ENCODE peak calls at places on chromosome 4, in ten cellular contexts. B is neural progenitor cell, M is endothelial cell of umbilical vein, I is GM12878, D is NT2/D1, X is mesendoderm, S is HCT116, Z is mammary epithelial cell, T is IMR-90, L is fibroblast of lung. H is an unnamed sample.
A peak's percentile ranks its signal among the peaks of the same experiment; 100 is the strongest.

GRCh38 chr4:112523008-112523440 is 7.0 kb upstream of the NEUROG2 start:
- DNase-seq in Z (peak; percentile 29), I (no peak), S (no peak), X (peak; percentile 82), L (peak; percentile 57), B (peak; percentile 85), T (peak; percentile 66), M (peak; percentile 49), D (no peak), H (no peak)

GRCh38 chr4:150769845-150770244 is 187.9 kb downstream of the MAB21L2 start:
- DNase-seq in B (no peak), T (no peak), X (no peak), Z (peak; percentile 30), M (no peak), I (no peak), L (peak; percentile 20), D (no peak), S (peak; percentile 66), H (no peak)

GRCh38 chr4:54498661-54499111 is 159.1 kb upstream of the KIT start:
- DNase-seq in X (peak; percentile 84), Z (peak; percentile 71), I (no peak), M (no peak), L (peak; percentile 55), B (peak; percentile 20), T (peak; percentile 31), S (no peak), D (peak; percentile 8), H (peak; percentile 62)

GRCh38 chr4:123743821-123744220 is 347.2 kb downstream of the SPRY1 start:
- DNase-seq in B (no peak), S (no peak), I (no peak), L (no peak), Z (no peak), M (no peak), T (no peak), X (no peak), D (no peak), H (no peak)

GRCh38 chr4:162406637-162407370 is 243.0 kb upstream of the FSTL5 start:
- DNase-seq in M (no peak), T (no peak), S (no peak), B (no peak), L (no peak), X (no peak), Z (no peak), D (no peak), I (no peak), H (no peak)

GRCh38 chr4:176187610-176188009 is 7.8 kb downstream of the SPATA4 start:
- DNase-seq in T (peak; percentile 66), L (peak; percentile 72), B (no peak), D (no peak), I (no peak), M (no peak), S (no peak), X (no peak), Z (peak; percentile 60), H (no peak)

GRCh38 chr4:77002721-77003120 is 53.2 kb downstream of the SEPTIN11 start:
- DNase-seq in L (no peak), I (no peak), S (no peak), B (no peak), T (no peak), Z (no peak), X (no peak), D (no peak), M (no peak), H (no peak)

GRCh38 chr4:17535906-17536305 is 20.9 kb downstream of the CLRN2 start:
- DNase-seq in S (peak; percentile 19), D (no peak), Z (no peak), X (peak; percentile 23), M (no peak), L (no peak), B (no peak), T (no peak), I (no peak), H (no peak)

GRCh38 chr4:112859456-112860184 is 189.8 kb upstream of the ANK2 start:
- DNase-seq in M (no peak), S (no peak), B (no peak), L (no peak), I (no peak), X (no peak), Z (no peak), T (no peak), D (no peak), H (peak; percentile 7)

GRCh38 chr4:118772149-118773081 is 63.5 kb downstream of the SEC24D start:
- DNase-seq in M (peak; percentile 55), I (no peak), B (peak; percentile 51), T (peak; percentile 70), L (peak; percentile 48), S (peak; percentile 34), D (peak; percentile 5), Z (peak; percentile 30), X (peak; percentile 54), H (peak; percentile 81)
- H3K4me3 ChIP-seq in M (no peak overlapping the region), I (no peak overlapping the region), B (no peak overlapping the region), T (no peak overlapping the region), L (no peak overlapping the region), S (no peak overlapping the region), D (no peak overlapping the region), Z (no peak overlapping the region), X (no peak overlapping the region), H (peak overlapping the region; percentile 17)

GRCh38 chr4:38684951-38685350 is 21.0 kb downstream of the KLF3 start:
- DNase-seq in D (no peak), L (no peak), S (no peak), Z (no peak), I (no peak), T (no peak), B (no peak), M (no peak), X (no peak), H (no peak)

GRCh38 chr4:38686682-38687081 is 22.7 kb downstream of the KLF3 start:
- DNase-seq in L (no peak), Z (no peak), I (no peak), T (no peak), B (no peak), D (no peak), M (no peak), S (no peak), X (no peak), H (peak; percentile 40)

GRCh38 chr4:38688676-38689355 is 24.8 kb downstream of the KLF3 start:
- DNase-seq in S (no peak), X (no peak), B (no peak), I (no peak), M (peak; percentile 79), D (no peak), T (no peak), Z (no peak), L (peak; percentile 36), H (no peak)

GRCh38 chr4:38684271-38684670 is 20.3 kb downstream of the KLF3 start:
- DNase-seq in D (no peak), I (no peak), T (no peak), X (no peak), Z (no peak), M (no peak), B (no peak), L (no peak), S (no peak), H (no peak)

DNA sequence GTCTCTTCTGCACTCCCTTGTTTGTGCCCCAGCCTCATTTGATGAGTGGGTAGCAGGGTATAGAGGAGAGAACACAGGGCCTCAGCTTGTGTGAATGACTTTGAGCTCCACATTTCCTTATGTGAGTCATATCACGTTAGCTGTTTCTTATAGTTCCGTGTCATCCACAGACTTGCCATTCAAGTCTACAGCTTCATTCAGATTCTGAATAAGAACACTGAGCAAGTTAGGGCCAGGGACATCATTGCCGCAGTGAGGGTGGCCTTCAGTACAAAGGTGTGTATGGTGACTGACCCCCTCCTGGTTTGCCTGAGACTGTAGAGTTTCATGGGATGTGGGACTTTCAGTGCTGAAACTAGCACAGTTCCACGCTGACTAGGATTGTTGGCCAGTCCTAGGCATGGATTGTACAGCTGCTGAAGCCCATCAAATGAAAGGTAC is 23.6 kb downstream of the KLF3 start:
- DNase-seq in L (peak; percentile 17), Z (no peak), X (no peak), S (no peak), B (no peak), T (no peak), I (no peak), D (no peak), M (peak; percentile 56), H (no peak)
- H3K4me1 ChIP-seq in L (peaks cover 5% of the 10 kb centered on the region), Z (no peaks in the 10 kb centered on the region), X (no peaks in the 10 kb centered on the region), S (peaks cover 16% of the 10 kb centered on the region), B (no peaks in the 10 kb centered on the region), T (peaks cover 9% of the 10 kb centered on the region), I (no peaks in the 10 kb centered on the region), D (no peaks in the 10 kb centered on the region), M (peaks cover 32% of the 10 kb centered on the region), H (peaks cover 73% of the 10 kb centered on the region)

GRCh38 chr4:170026253-170026991 is at the start of gene MFAP3L:
- DNase-seq in D (peak; percentile 80), B (peak; percentile 97), Z (peak; percentile 89), S (peak; percentile 75), T (peak; percentile 84), M (peak; percentile 81), I (no peak), X (peak; percentile 94), L (peak; percentile 92), H (peak; percentile 96)

GRCh38 chr4:170022211-170022610 is 4.0 kb downstream of the MFAP3L start:
- DNase-seq in Z (no peak), S (no peak), L (no peak), B (no peak), I (no peak), T (no peak), D (no peak), X (no peak), M (no peak), H (no peak)

GRCh38 chr4:170025523-170026252 is 507 bp downstream of the MFAP3L start:
- DNase-seq in T (no peak), L (no peak), M (no peak), D (no peak), Z (no peak), B (peak; percentile 58), X (peak; percentile 40), S (no peak), I (no peak), H (peak; percentile 35)

GRCh38 chr4:170030121-170030520 is 3.9 kb upstream of the MFAP3L start:
- DNase-seq in M (no peak), D (no peak), I (no peak), Z (peak; percentile 42), T (no peak), L (peak; percentile 22), S (no peak), X (no peak), B (no peak), H (no peak)

DNA sequence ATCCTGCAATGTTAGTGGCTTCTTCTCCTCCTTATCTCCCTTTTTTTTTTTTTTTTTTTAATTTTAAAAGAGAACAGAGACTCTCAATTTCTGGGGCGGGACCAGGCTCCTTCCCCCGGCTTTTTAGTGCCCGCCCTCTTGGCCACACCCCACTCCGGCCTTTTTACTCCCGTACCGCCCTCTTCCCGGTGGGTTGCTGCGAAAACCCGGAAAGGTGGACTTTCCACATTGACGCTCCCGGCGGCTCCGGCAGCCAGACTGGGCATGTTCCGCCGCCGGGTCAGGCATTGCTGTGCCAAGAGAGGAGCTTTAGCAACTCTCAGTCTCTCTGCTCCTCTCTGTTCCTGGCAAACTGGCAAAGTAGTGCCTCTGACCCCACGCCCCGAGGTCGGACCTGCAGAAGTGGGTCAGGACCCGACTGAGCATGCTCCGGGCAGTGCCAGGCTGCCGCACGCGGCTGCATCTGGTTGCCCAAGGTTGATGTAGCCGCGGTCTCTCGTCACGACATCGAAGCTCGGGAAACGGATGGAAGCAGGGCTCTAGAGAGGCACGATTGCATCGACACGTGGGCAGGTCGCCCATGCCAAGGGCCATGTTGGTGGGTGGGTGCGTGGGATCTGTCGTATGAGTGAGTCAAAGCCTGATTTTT is 1.1 kb upstream of the MFAP3L start:
- DNase-seq in M (peak; percentile 86), D (peak; percentile 85), B (peak; percentile 95), Z (peak; percentile 96), X (peak; percentile 98), I (peak; percentile 35), L (peak; percentile 99), S (peak; percentile 95), T (peak; percentile 95), H (peak; percentile 98)
- H3K9ac ChIP-seq in M (peak overlapping the region; percentile 75), D (peak overlapping the region; percentile 56), B (no peak overlapping the region), Z (peak overlapping the region; percentile 50), X (peak overlapping the region; percentile 76), I (no peak overlapping the region), L (no peak overlapping the region), S (peak overlapping the region; percentile 88), T (no peak overlapping the region), H (peak overlapping the region; percentile 91)

GRCh38 chr4:122710434-122711308 is 21.8 kb upstream of the BBS12 start:
- DNase-seq in M (peak; percentile 59), L (peak; percentile 23), S (no peak), B (no peak), Z (no peak), D (no peak), I (no peak), X (no peak), T (peak; percentile 44), H (no peak)
- H3K4me3 ChIP-seq in M (no peak overlapping the region), L (no peak overlapping the region), S (no peak overlapping the region), B (no peak overlapping the region), Z (no peak overlapping the region), D (no peak overlapping the region), I (no peak overlapping the region), X (no peak overlapping the region), T (no peak overlapping the region), H (no peak overlapping the region)

H was measured in adipocyte.